ENCODE peak calls at places on chromosomes 11 and 22, in five cellular contexts. E, M, D, B and H are unnamed samples.

GRCh38 chr22:17761145-17761488 is 13.2 kb downstream of the BID start:
- DNase-seq in D (no peak), B (no peak), M (no peak), E (no peak), H (no peak)

GRCh38 chr11:19702620-19703019 is 10.0 kb upstream of the NAV2 start:
- DNase-seq in B (no peak), D (no peak), E (no peak), M (no peak), H (no peak)

GRCh38 chr22:50522806-50523438 is 2.5 kb downstream of the SCO2 start:
- DNase-seq in M (no peak), D (no peak), E (no peak), B (no peak), H (no peak)

GRCh38 chr22:44954113-44954512 is 55.7 kb downstream of the PHF21B start:
- DNase-seq in M (no peak), E (no peak), B (peak), D (no peak), H (no peak)

GRCh38 chr11:32386770-32387377 is 48.5 kb downstream of the WT1 start:
- DNase-seq in M (no peak), B (no peak), E (no peak), D (no peak), H (no peak)

GRCh38 chr11:45296085-45296484 is 9.9 kb upstream of the SYT13 start:
- DNase-seq in M (no peak), D (no peak), B (no peak), E (no peak), H (no peak)

GRCh38 chr11:45995342-45995734 is 72.9 kb downstream of the LARGE2 start:
- DNase-seq in B (no peak), D (no peak), M (no peak), E (no peak), H (no peak)

GRCh38 chr11:63993983-63994382 is 7.7 kb downstream of the OTUB1 start:
- DNase-seq in E (no peak), B (no peak), M (no peak), D (no peak), H (no peak)

GRCh38 chr22:43658823-43659222 is 153.3 kb downstream of the EFCAB6 start:
- DNase-seq in M (no peak), B (peak), E (no peak), D (no peak), H (peak)

GRCh38 chr11:13463779-13464290 is 813 bp upstream of the BTBD10 start:
- DNase-seq in M (no peak), D (no peak), B (peak), E (no peak), H (no peak)

GRCh38 chr11:71420455-71421241 is 27.5 kb downstream of the DHCR7 start:
- DNase-seq in D (peak), B (peak), M (peak), E (peak), H (peak)

GRCh38 chr11:67667490-67668190 is 6.8 kb downstream of the ALDH3B2 start:
- DNase-seq in B (peak), E (no peak), M (no peak), D (no peak), H (no peak)

GRCh38 chr11:131572423-131572822 is 202.0 kb downstream of the NTM start:
- DNase-seq in D (no peak), B (no peak), M (peak), E (no peak), H (no peak)

GRCh38 chr11:15970506-15971214 is 385.7 kb downstream of the SOX6 start:
- DNase-seq in M (no peak), D (no peak), E (no peak), B (no peak), H (no peak)

GRCh38 chr11:35126000-35126878 is 12.7 kb upstream of the CD44 start:
- DNase-seq in B (no peak), D (no peak), M (no peak), E (no peak), H (no peak)

GRCh38 chr11:118938491-118939411 is 13.0 kb upstream of the BCL9L start:
- DNase-seq in E (no peak), M (no peak), B (no peak), D (peak), H (no peak)

GRCh38 chr11:99410636-99411035 is 389.9 kb downstream of the CNTN5 start:
- DNase-seq in E (no peak), M (no peak), B (no peak), D (no peak), H (no peak)

GRCh38 chr11:122879785-122880184 is 2.8 kb upstream of the JHY start:
- DNase-seq in E (no peak), B (peak), D (peak), M (no peak), H (no peak)

GRCh38 chr22:26448941-26449340 is 19.9 kb downstream of the ASPHD2 start:
- DNase-seq in M (no peak), D (no peak), B (no peak), E (no peak), H (no peak)

GRCh38 chr11:121159721-121160120 is 58.7 kb downstream of the TECTA start:
- DNase-seq in B (no peak), E (no peak), D (no peak), M (no peak), H (no peak)

GRCh38 chr11:114307524-114308203 is 11.5 kb downstream of the NNMT start:
- DNase-seq in M (no peak), E (no peak), B (no peak), D (no peak), H (no peak)

GRCh38 chr11:70891844-70892380 is 360.5 kb downstream of the SHANK2 start:
- DNase-seq in D (no peak), E (no peak), B (peak), M (no peak), H (no peak)

GRCh38 chr11:134207538-134208239 is 16.1 kb downstream of the NCAPD3 start:
- DNase-seq in D (peak), M (no peak), E (peak), B (no peak), H (no peak)

GRCh38 chr11:2214527-2215229 is 43.1 kb upstream of the TH start:
- DNase-seq in D (no peak), E (no peak), M (no peak), B (peak), H (no peak)

GRCh38 chr22:23067023-23067650 is 3.2 kb upstream of the GNAZ start:
- DNase-seq in E (no peak), B (peak), D (no peak), M (no peak), H (no peak)

GRCh38 chr22:23137905-23138520 is 3.8 kb downstream of the RSPH14 start:
- DNase-seq in D (no peak), M (no peak), B (no peak), E (no peak), H (no peak)

GRCh38 chr11:60866911-60867870 is at the start of gene ZP1:
- DNase-seq in M (no peak), E (no peak), D (no peak), B (no peak), H (no peak)

GRCh38 chr11:96949464-96949863 is 559.7 kb downstream of the JRKL start:
- DNase-seq in B (no peak), D (no peak), M (no peak), E (no peak), H (no peak)

GRCh38 chr22:28450109-28450508 is 229.5 kb downstream of the TTC28 start:
- DNase-seq in M (no peak), E (no peak), D (no peak), B (no peak), H (no peak)